ENCODE peak calls at places on chromosomes 13 and 19, in four cellular contexts. One of them, this sample, is unnamed.

GRCh38 chr13:51501592-51502205 is 48.9 kb upstream of the INTS6 start:
- DNase-seq in activated T-helper 1 cell treated with anti-CD3 and anti-CD28 coated beads, Interleukin-2, amount 50 U/mL, for 16 hours: no peak
- DNase-seq in fibroblast of lung: peak; percentile 76
- DNase-seq in lower leg skin: no peak
- DNase-seq in this sample: no peak

GRCh38 chr19:15923702-15924101 is 10.6 kb downstream of the CYP4F11 start:
- DNase-seq in activated T-helper 1 cell treated with anti-CD3 and anti-CD28 coated beads, Interleukin-2, amount 50 U/mL, for 16 hours: no peak
- DNase-seq in fibroblast of lung: no peak
- DNase-seq in lower leg skin: no peak
- DNase-seq in this sample: no peak

GRCh38 chr13:50521191-50521590 is 322.3 kb downstream of the DLEU7 start:
- DNase-seq in activated T-helper 1 cell treated with anti-CD3 and anti-CD28 coated beads, Interleukin-2, amount 50 U/mL, for 16 hours: no peak
- DNase-seq in fibroblast of lung: no peak
- DNase-seq in lower leg skin: no peak
- DNase-seq in this sample: no peak

GRCh38 chr19:10891360-10892108 is 20.2 kb downstream of the CARM1 start:
- DNase-seq in activated T-helper 1 cell treated with anti-CD3 and anti-CD28 coated beads, Interleukin-2, amount 50 U/mL, for 16 hours: no peak
- DNase-seq in fibroblast of lung: no peak
- DNase-seq in lower leg skin: peak; percentile 27
- DNase-seq in this sample: no peak

GRCh38 chr19:16293133-16294085 is 31.2 kb upstream of the KLF2 start:
- DNase-seq in activated T-helper 1 cell treated with anti-CD3 and anti-CD28 coated beads, Interleukin-2, amount 50 U/mL, for 16 hours: no peak
- DNase-seq in fibroblast of lung: peak; percentile 96
- DNase-seq in lower leg skin: peak; percentile 75
- DNase-seq in this sample: peak; percentile 51

GRCh38 chr19:3055741-3056453 is 6.4 kb downstream of the TLE5 start:
- DNase-seq in activated T-helper 1 cell treated with anti-CD3 and anti-CD28 coated beads, Interleukin-2, amount 50 U/mL, for 16 hours: no peak
- DNase-seq in fibroblast of lung: no peak
- DNase-seq in lower leg skin: peak; percentile 56
- DNase-seq in this sample: no peak

GRCh38 chr13:48585456-48585840 is 52.6 kb upstream of the RCBTB2 start:
- DNase-seq in activated T-helper 1 cell treated with anti-CD3 and anti-CD28 coated beads, Interleukin-2, amount 50 U/mL, for 16 hours: no peak
- DNase-seq in fibroblast of lung: peak; percentile 82
- DNase-seq in lower leg skin: peak; percentile 47
- DNase-seq in this sample: peak; percentile 34

GRCh38 chr13:111610077-111610476 is 289.6 kb downstream of the TEX29 start:
- DNase-seq in activated T-helper 1 cell treated with anti-CD3 and anti-CD28 coated beads, Interleukin-2, amount 50 U/mL, for 16 hours: no peak
- DNase-seq in fibroblast of lung: no peak
- DNase-seq in lower leg skin: no peak
- DNase-seq in this sample: no peak

GRCh38 chr19:46951236-46951986 is 68.2 kb upstream of the NPAS1 start:
- DNase-seq in activated T-helper 1 cell treated with anti-CD3 and anti-CD28 coated beads, Interleukin-2, amount 50 U/mL, for 16 hours: no peak
- DNase-seq in fibroblast of lung: peak; percentile 65
- DNase-seq in lower leg skin: no peak
- DNase-seq in this sample: no peak

GRCh38 chr19:40411125-40411842 is 1.9 kb downstream of the PRX start:
- DNase-seq in activated T-helper 1 cell treated with anti-CD3 and anti-CD28 coated beads, Interleukin-2, amount 50 U/mL, for 16 hours: no peak
- DNase-seq in fibroblast of lung: no peak
- DNase-seq in lower leg skin: no peak
- DNase-seq in this sample: peak; percentile 77

GRCh38 chr13:91139232-91139631 is 208.3 kb upstream of the MIR17HG start:
- DNase-seq in activated T-helper 1 cell treated with anti-CD3 and anti-CD28 coated beads, Interleukin-2, amount 50 U/mL, for 16 hours: no peak
- DNase-seq in fibroblast of lung: no peak
- DNase-seq in lower leg skin: no peak
- DNase-seq in this sample: no peak

GRCh38 chr19:15463865-15464371 is 426 bp downstream of the RASAL3 start:
- DNase-seq in activated T-helper 1 cell treated with anti-CD3 and anti-CD28 coated beads, Interleukin-2, amount 50 U/mL, for 16 hours: peak; percentile 69
- DNase-seq in fibroblast of lung: no peak
- DNase-seq in lower leg skin: no peak
- DNase-seq in this sample: no peak

GRCh38 chr19:46014534-46014933 is 8.3 kb downstream of the PGLYRP1 start:
- DNase-seq in activated T-helper 1 cell treated with anti-CD3 and anti-CD28 coated beads, Interleukin-2, amount 50 U/mL, for 16 hours: no peak
- DNase-seq in fibroblast of lung: no peak
- DNase-seq in lower leg skin: no peak
- DNase-seq in this sample: no peak

GRCh38 chr13:98171806-98172569 is 5.1 kb downstream of the RNF113B start:
- DNase-seq in activated T-helper 1 cell treated with anti-CD3 and anti-CD28 coated beads, Interleukin-2, amount 50 U/mL, for 16 hours: no peak
- DNase-seq in fibroblast of lung: peak; percentile 74
- DNase-seq in lower leg skin: peak; percentile 34
- DNase-seq in this sample: peak; percentile 53

GRCh38 chr19:50728084-50728737 is 5.0 kb downstream of the CLEC11A start:
- DNase-seq in activated T-helper 1 cell treated with anti-CD3 and anti-CD28 coated beads, Interleukin-2, amount 50 U/mL, for 16 hours: no peak
- DNase-seq in fibroblast of lung: peak; percentile 33
- DNase-seq in lower leg skin: peak; percentile 72
- DNase-seq in this sample: peak; percentile 90

GRCh38 chr13:60431108-60431700 is 34.2 kb downstream of the TDRD3 start:
- DNase-seq in activated T-helper 1 cell treated with anti-CD3 and anti-CD28 coated beads, Interleukin-2, amount 50 U/mL, for 16 hours: no peak
- DNase-seq in fibroblast of lung: peak; percentile 58
- DNase-seq in lower leg skin: no peak
- DNase-seq in this sample: no peak

GRCh38 chr19:47021536-47022139 is 2.0 kb downstream of the NPAS1 start:
- DNase-seq in activated T-helper 1 cell treated with anti-CD3 and anti-CD28 coated beads, Interleukin-2, amount 50 U/mL, for 16 hours: no peak
- DNase-seq in fibroblast of lung: peak; percentile 20
- DNase-seq in lower leg skin: no peak
- DNase-seq in this sample: no peak

GRCh38 chr19:572891-573825 is 762 bp downstream of the BSG start:
- DNase-seq in activated T-helper 1 cell treated with anti-CD3 and anti-CD28 coated beads, Interleukin-2, amount 50 U/mL, for 16 hours: no peak
- DNase-seq in fibroblast of lung: peak; percentile 45
- DNase-seq in lower leg skin: peak; percentile 51
- DNase-seq in this sample: peak; percentile 74

GRCh38 chr19:898663-899062 is 5.4 kb downstream of the RNU6-9 start:
- DNase-seq in activated T-helper 1 cell treated with anti-CD3 and anti-CD28 coated beads, Interleukin-2, amount 50 U/mL, for 16 hours: no peak
- DNase-seq in fibroblast of lung: no peak
- DNase-seq in lower leg skin: no peak
- DNase-seq in this sample: no peak

GRCh38 chr19:3370728-3371591 is 4.6 kb downstream of the NFIC start:
- DNase-seq in activated T-helper 1 cell treated with anti-CD3 and anti-CD28 coated beads, Interleukin-2, amount 50 U/mL, for 16 hours: no peak
- DNase-seq in fibroblast of lung: no peak
- DNase-seq in lower leg skin: no peak
- DNase-seq in this sample: no peak

This sample was measured in adrenal gland.